ENCODE peak calls at places on chromosome 14, in four cellular contexts. T is pons, A is GM04504, E is globus pallidus. M is an unnamed sample.
A peak's percentile ranks its signal among the peaks of the same experiment; 100 is the strongest.

GRCh38 chr14:99191663-99192621 is 80.1 kb downstream of the BCL11B start:
- DNase-seq in T (peak; percentile 37), A (peak; percentile 23), E (peak; percentile 21), M (peak; percentile 79)

GRCh38 chr14:44945264-44945663 is 16.5 kb downstream of the KLHL28 start:
- DNase-seq in T (no peak), A (peak; percentile 90), E (no peak), M (peak; percentile 81)

GRCh38 chr14:100712490-100712889 is 14.2 kb upstream of the DLK1 start:
- DNase-seq in T (no peak), A (no peak), E (no peak), M (no peak)

GRCh38 chr14:104341532-104342434 is 203.4 kb downstream of the KIF26A start:
- DNase-seq in T (no peak), A (no peak), E (no peak), M (no peak)

GRCh38 chr14:105389976-105390848 is 8.1 kb upstream of the TEX22 start:
- DNase-seq in T (peak; percentile 41), A (no peak), E (no peak), M (no peak)

GRCh38 chr14:102824832-102825231 is 47.6 kb downstream of the TRAF3 start:
- DNase-seq in T (peak; percentile 29), A (no peak), E (peak; percentile 41), M (no peak)

GRCh38 chr14:59123975-59124374 is 64.5 kb upstream of the DAAM1 start:
- DNase-seq in T (peak; percentile 23), A (no peak), E (peak; percentile 9), M (no peak)

GRCh38 chr14:106843951-106844483 is 1317.6 kb downstream of the TMEM121 start:
- DNase-seq in T (peak; percentile 3), A (no peak), E (no peak), M (no peak)

GRCh38 chr14:101878222-101879211 is 85.9 kb upstream of the DYNC1H1 start:
- DNase-seq in T (no peak), A (no peak), E (no peak), M (no peak)

GRCh38 chr14:90060965-90061848 is 587 bp upstream of the KCNK13 start:
- DNase-seq in T (no peak), A (no peak), E (no peak), M (no peak)

GRCh38 chr14:60656755-60657608 is 7.7 kb upstream of the SIX1 start:
- DNase-seq in T (no peak), A (no peak), E (no peak), M (no peak)

GRCh38 chr14:23789696-23790095 is 153.5 kb downstream of the DHRS2 start:
- DNase-seq in T (no peak), A (no peak), E (no peak), M (no peak)

GRCh38 chr14:103696466-103697071 is 18.7 kb downstream of the XRCC3 start:
- DNase-seq in T (peak; percentile 28), A (no peak), E (no peak), M (peak; percentile 11)

GRCh38 chr14:30387856-30388255 is 171.1 kb upstream of the G2E3 start:
- DNase-seq in T (no peak), A (no peak), E (no peak), M (no peak)

GRCh38 chr14:50829472-50830043 is 1.4 kb downstream of the NIN start:
- DNase-seq in T (peak; percentile 30), A (no peak), E (no peak), M (no peak)

GRCh38 chr14:91249841-91250616 is 5.5 kb upstream of the GPR68 start:
- DNase-seq in T (no peak), A (no peak), E (no peak), M (no peak)

GRCh38 chr14:105313381-105314286 is 914 bp upstream of the PACS2 start:
- DNase-seq in T (no peak), A (no peak), E (peak; percentile 72), M (no peak)

GRCh38 chr14:99133563-99134332 is 138.2 kb downstream of the BCL11B start:
- DNase-seq in T (no peak), A (no peak), E (no peak), M (no peak)

GRCh38 chr14:42023452-42023851 is 416.8 kb downstream of the LRFN5 start:
- DNase-seq in T (no peak), A (no peak), E (no peak), M (no peak)

GRCh38 chr14:71478542-71478941 is 453.7 kb upstream of the RGS6 start:
- DNase-seq in T (peak; percentile 83), A (no peak), E (peak; percentile 54), M (peak; percentile 23)

GRCh38 chr14:103104654-103105511 is 10.4 kb downstream of the EXOC3L4 start:
- DNase-seq in T (no peak), A (no peak), E (no peak), M (no peak)

GRCh38 chr14:74491952-74492351 is 1.2 kb downstream of the NPC2 start:
- DNase-seq in T (peak; percentile 67), A (no peak), E (peak; percentile 43), M (no peak)

GRCh38 chr14:86788229-86788628 is 1204.8 kb downstream of the GALC start:
- DNase-seq in T (no peak), A (no peak), E (no peak), M (no peak)

M was measured in astrocyte of the cerebellum.